ENCODE peak calls at places on chromosomes 2 and 18, in six cellular contexts. F, C, H, Z, L and A are unnamed samples.

GRCh38 chr2:106953236-106953635 is 67.3 kb upstream of the ST6GAL2 start:
- DNase-seq in C (no peak), F (no peak), Z (no peak), H (peak), L (no peak), A (no peak)

GRCh38 chr2:85921659-85922058 is 32.9 kb upstream of the ST3GAL5 start:
- DNase-seq in L (no peak), Z (peak), C (no peak), H (no peak), F (no peak), A (no peak)

GRCh38 chr18:8364385-8364784 is 244.9 kb upstream of the RAB12 start:
- DNase-seq in Z (no peak), H (no peak), L (no peak), F (no peak), C (no peak), A (no peak)

GRCh38 chr2:235468978-235469694 is 24.7 kb upstream of the AGAP1 start:
- DNase-seq in F (no peak), C (peak), L (no peak), Z (peak), H (peak), A (peak)

GRCh38 chr2:106144621-106145331 is 49.3 kb downstream of the UXS1 start:
- DNase-seq in Z (no peak), H (no peak), F (peak), L (peak), C (no peak), A (no peak)

GRCh38 chr2:210188190-210188589 is 17.0 kb upstream of the KANSL1L start:
- DNase-seq in F (no peak), C (no peak), Z (no peak), H (no peak), L (no peak), A (no peak)

GRCh38 chr18:33541316-33541715 is 36.7 kb upstream of the ASXL3 start:
- DNase-seq in Z (no peak), F (no peak), H (no peak), L (no peak), C (no peak), A (no peak)

GRCh38 chr2:240636563-240637115 is 11.4 kb downstream of the GPR35 start:
- DNase-seq in C (no peak), L (no peak), Z (no peak), H (no peak), F (no peak), A (no peak)

GRCh38 chr2:101818531-101819451 is 121.3 kb downstream of the MAP4K4 start:
- DNase-seq in F (no peak), Z (peak), H (peak), C (peak), L (no peak), A (no peak)

GRCh38 chr2:67930156-67930555 is 132.6 kb downstream of the C1D start:
- DNase-seq in F (no peak), H (no peak), C (no peak), L (no peak), Z (no peak), A (no peak)

GRCh38 chr2:108538000-108538625 is 3.8 kb downstream of the LIMS1 start:
- DNase-seq in C (no peak), L (no peak), Z (no peak), F (no peak), H (no peak), A (no peak)